ENCODE peak calls at places on chromosomes 16 and 17, in eight cellular contexts. J is endothelial cell of umbilical vein, C is SK-N-SH, Q is HCT116, D is H1, W is HepG2, M is GM12878, R is K562. X is an unnamed sample.

GRCh38 chr16:69724981-69725479 is 1.3 kb downstream of the NQO1 start:
- DNase-seq in C (no peak), W (peak), D (no peak), M (no peak), Q (no peak), R (no peak), J (peak), X (no peak)

GRCh38 chr17:71085238-71086033 is 916.1 kb downstream of the KCNJ2 start:
- DNase-seq in M (no peak), R (peak), C (peak), W (peak), J (no peak), Q (peak), D (no peak), X (no peak)

GRCh38 chr17:65225061-65225460 is 87.9 kb downstream of the RGS9 start:
- DNase-seq in R (no peak), M (no peak), W (no peak), C (no peak), D (no peak), Q (no peak), J (no peak), X (no peak)

GRCh38 chr17:72870437-72870985 is 222.0 kb downstream of the SLC39A11 start:
- DNase-seq in J (no peak), C (peak), Q (no peak), D (no peak), M (no peak), R (no peak), W (no peak), X (no peak)

GRCh38 chr17:32396343-32396742 is 46.4 kb downstream of the ZNF207 start:
- DNase-seq in M (no peak), Q (no peak), C (no peak), W (no peak), R (no peak), J (no peak), D (no peak), X (no peak)

GRCh38 chr17:55285340-55286301 is 20.9 kb downstream of the HLF start:
- DNase-seq in D (no peak), W (peak), J (peak), M (no peak), Q (no peak), C (no peak), R (no peak), X (no peak)

GRCh38 chr17:74361613-74362391 is at the start of gene BTBD17:
- DNase-seq in W (peak), D (no peak), R (peak), Q (no peak), M (no peak), J (peak), C (peak), X (peak)

GRCh38 chr16:6701096-6701495 is 631.5 kb upstream of the RBFOX1 start:
- DNase-seq in R (no peak), D (no peak), Q (no peak), C (no peak), W (no peak), J (no peak), M (no peak), X (no peak)

GRCh38 chr16:56428087-56428486 is 2.7 kb upstream of the AMFR start:
- DNase-seq in D (no peak), Q (no peak), M (no peak), J (no peak), C (no peak), W (no peak), R (no peak), X (no peak)

GRCh38 chr17:52181842-52182241 is 23.3 kb upstream of the CA10 start:
- DNase-seq in C (no peak), W (no peak), D (no peak), J (no peak), Q (no peak), R (no peak), M (no peak), X (no peak)

GRCh38 chr17:17413215-17413792 is 63.5 kb upstream of the MED9 start:
- DNase-seq in J (no peak), M (no peak), C (no peak), D (no peak), W (peak), Q (no peak), R (no peak), X (no peak)

GRCh38 chr17:17411692-17412091 is 65.1 kb upstream of the MED9 start:
- DNase-seq in R (no peak), D (no peak), Q (no peak), J (no peak), M (no peak), C (no peak), W (no peak), X (no peak)

GRCh38 chr17:17413821-17414220 is 63.0 kb upstream of the MED9 start:
- DNase-seq in Q (no peak), W (no peak), D (no peak), R (no peak), J (no peak), M (no peak), C (no peak), X (no peak)

GRCh38 chr17:17414316-17414937 is 62.4 kb upstream of the MED9 start:
- DNase-seq in Q (no peak), J (no peak), M (no peak), W (no peak), R (no peak), D (no peak), C (no peak), X (no peak)

GRCh38 chr17:17412331-17412730 is 64.5 kb upstream of the MED9 start:
- DNase-seq in M (no peak), R (no peak), W (no peak), D (no peak), J (peak), C (no peak), Q (no peak), X (no peak)
- H3K9ac ChIP-seq in M (no peak), R (no peak), W (no peak), D (no peak), J (no peak), C (no peak), Q (no peak), X (no peak)

DNA sequence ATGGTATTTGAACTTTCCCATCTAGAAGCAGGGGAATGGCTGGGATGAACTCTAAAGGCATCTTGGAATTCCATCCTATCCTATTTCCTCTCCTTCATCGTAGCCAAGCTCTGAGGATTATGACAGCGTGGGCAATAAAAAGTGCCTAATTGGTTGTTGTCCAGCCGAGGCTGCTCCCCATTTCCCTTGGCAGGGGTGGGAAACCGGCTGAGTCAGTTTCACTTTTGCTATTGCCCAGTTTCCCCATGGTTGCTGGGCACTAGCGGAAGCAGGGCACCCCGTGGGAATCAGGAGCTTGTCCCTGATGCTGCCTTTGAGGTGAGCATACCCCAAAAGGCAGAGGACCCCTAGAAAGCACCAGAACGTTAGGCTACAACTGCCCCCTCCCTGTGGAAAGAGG is 13.8 kb upstream of the SP2 start:
- DNase-seq in R (no peak), W (no peak), M (no peak), J (peak), D (no peak), Q (no peak), C (no peak), X (no peak)
- H3K4me3 ChIP-seq in R (no peak), W (no peak), M (no peak), J (no peak), D (no peak), Q (no peak), C (no peak), X (no peak)

GRCh38 chr17:57086069-57086930 is 1.3 kb downstream of the AKAP1 start:
- DNase-seq in C (peak), M (no peak), J (peak), D (no peak), R (peak), Q (no peak), W (peak), X (no peak)
- TF ChIP-seq POLR2AphosphoS5 in C (no peak), M (no peak), J (no peak), D (no peak), R (no peak), Q (no peak), W (peak), X (no peak)

GRCh38 chr16:10578474-10579316 is 1.7 kb downstream of the EMP2 start:
- DNase-seq in M (no peak), J (no peak), Q (no peak), D (no peak), W (peak), C (no peak), R (no peak), X (no peak)

GRCh38 chr16:10579575-10579964 is 828 bp downstream of the EMP2 start:
- DNase-seq in W (no peak), D (no peak), J (no peak), Q (no peak), M (no peak), R (no peak), C (no peak), X (no peak)

GRCh38 chr16:10581507-10581906 is 1.1 kb upstream of the EMP2 start:
- DNase-seq in D (no peak), M (no peak), R (no peak), C (no peak), J (no peak), Q (no peak), W (no peak), X (no peak)

GRCh38 chr16:10577305-10578202 is 2.8 kb downstream of the EMP2 start:
- DNase-seq in M (no peak), Q (no peak), W (no peak), D (no peak), J (no peak), C (peak), R (no peak), X (no peak)

GRCh38 chr16:10579965-10580918 is at the start of gene EMP2:
- DNase-seq in R (peak), J (peak), Q (peak), C (peak), M (no peak), D (peak), W (peak), X (no peak)
- H3K9ac ChIP-seq in R (peak), J (peak), Q (peak), C (peak), M (peak), D (no peak), W (peak), X (peak)

GRCh38 chr16:81469710-81470481 is 25.3 kb downstream of the CMIP start:
- DNase-seq in D (no peak), R (no peak), M (peak), J (no peak), W (no peak), Q (no peak), C (no peak), X (no peak)

GRCh38 chr16:81467815-81468214 is 23.2 kb downstream of the CMIP start:
- DNase-seq in R (no peak), D (no peak), W (no peak), Q (no peak), J (no peak), C (no peak), M (no peak), X (no peak)

GRCh38 chr16:81470796-81471636 is 26.4 kb downstream of the CMIP start:
- DNase-seq in C (no peak), J (no peak), M (no peak), W (no peak), D (no peak), R (no peak), Q (no peak), X (no peak)

GRCh38 chr16:81468269-81468902 is 23.8 kb downstream of the CMIP start:
- DNase-seq in J (no peak), D (no peak), R (no peak), W (no peak), Q (no peak), M (no peak), C (no peak), X (no peak)

DNA sequence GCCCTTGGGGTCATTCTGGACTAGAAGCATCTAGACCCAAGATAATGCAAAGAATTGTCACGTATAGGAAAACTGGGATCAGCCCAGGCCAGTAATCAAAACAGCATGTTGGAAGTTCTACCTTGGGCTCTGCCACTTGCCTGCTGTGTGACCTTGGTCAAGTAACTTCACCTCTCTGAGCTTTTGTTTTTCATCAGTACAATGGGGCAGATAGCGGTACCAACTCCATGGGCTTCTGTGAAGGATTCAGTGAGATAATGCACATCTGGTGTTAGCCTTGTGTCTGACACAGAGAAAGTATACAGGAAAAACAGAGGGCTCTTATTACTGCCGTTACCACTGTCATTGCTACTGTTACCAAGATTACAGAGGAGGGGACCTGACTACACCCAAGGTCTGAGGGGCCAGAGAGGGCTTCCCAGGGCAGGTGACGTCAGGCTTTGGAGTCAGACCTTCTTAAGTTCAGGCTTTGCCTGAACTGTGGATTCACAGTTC is 24.6 kb downstream of the CMIP start:
- DNase-seq in M (no peak), Q (no peak), W (no peak), C (no peak), R (no peak), D (no peak), J (no peak), X (no peak)
- H3K4me3 ChIP-seq in M (no peak), Q (no peak), W (no peak), C (no peak), R (no peak), D (no peak), J (no peak), X (no peak)

X was measured in SK-N-MC.